ENCODE peak calls at places on chromosomes 13 and 19, in four cellular contexts. K is HepG2, L is K562, Q is GM12878. X is an unnamed sample.

GRCh38 chr19:39858541-39858940 is 12.4 kb upstream of the FBL start:
- DNase-seq in K (peak), L (peak), Q (no peak), X (no peak)

GRCh38 chr13:48477191-48477855 is 55.6 kb downstream of the RCBTB2 start:
- DNase-seq in L (no peak), Q (no peak), K (no peak), X (no peak)

GRCh38 chr19:47316513-47316912 is 6.9 kb downstream of the C5AR1 start:
- DNase-seq in K (no peak), Q (no peak), L (no peak), X (no peak)

GRCh38 chr13:37884674-37885073 is 15.1 kb upstream of the TRPC4 start:
- DNase-seq in Q (no peak), L (no peak), K (no peak), X (no peak)

GRCh38 chr13:40228486-40228885 is 438.0 kb downstream of the FOXO1 start:
- DNase-seq in K (no peak), Q (no peak), L (no peak), X (no peak)

GRCh38 chr13:97977982-97978381 is 24.5 kb downstream of the IPO5 start:
- DNase-seq in L (no peak), K (no peak), Q (no peak), X (no peak)

GRCh38 chr13:41457589-41458186 is 338 bp downstream of the RGCC start:
- DNase-seq in L (peak), Q (no peak), K (no peak), X (no peak)

GRCh38 chr19:41554902-41555301 is 21.1 kb upstream of the CEACAM21 start:
- DNase-seq in K (no peak), L (no peak), Q (no peak), X (no peak)

GRCh38 chr13:66635526-66635925 is 594.6 kb downstream of the PCDH9 start:
- DNase-seq in L (no peak), Q (no peak), K (no peak), X (peak)

GRCh38 chr19:5173993-5174392 is 166.6 kb downstream of the PTPRS start:
- DNase-seq in L (no peak), K (no peak), Q (no peak), X (no peak)

GRCh38 chr13:101876951-101877350 is 424.5 kb downstream of the ITGBL1 start:
- DNase-seq in K (no peak), L (no peak), Q (no peak), X (no peak)

GRCh38 chr13:101880581-101880980 is 428.1 kb downstream of the ITGBL1 start:
- DNase-seq in L (no peak), Q (no peak), K (no peak), X (no peak)

GRCh38 chr13:101869553-101869952 is 417.1 kb downstream of the ITGBL1 start:
- DNase-seq in K (no peak), Q (no peak), L (no peak), X (no peak)

GRCh38 chr13:101875717-101876393 is 423.4 kb downstream of the ITGBL1 start:
- DNase-seq in Q (no peak), L (no peak), K (peak), X (peak)

GRCh38 chr13:101875091-101875490 is 422.6 kb downstream of the ITGBL1 start:
- DNase-seq in Q (no peak), K (no peak), L (no peak), X (no peak)
- TF ChIP-seq CHD4 in Q (no peak), K (no peak), L (no peak), X (no peak)

DNA sequence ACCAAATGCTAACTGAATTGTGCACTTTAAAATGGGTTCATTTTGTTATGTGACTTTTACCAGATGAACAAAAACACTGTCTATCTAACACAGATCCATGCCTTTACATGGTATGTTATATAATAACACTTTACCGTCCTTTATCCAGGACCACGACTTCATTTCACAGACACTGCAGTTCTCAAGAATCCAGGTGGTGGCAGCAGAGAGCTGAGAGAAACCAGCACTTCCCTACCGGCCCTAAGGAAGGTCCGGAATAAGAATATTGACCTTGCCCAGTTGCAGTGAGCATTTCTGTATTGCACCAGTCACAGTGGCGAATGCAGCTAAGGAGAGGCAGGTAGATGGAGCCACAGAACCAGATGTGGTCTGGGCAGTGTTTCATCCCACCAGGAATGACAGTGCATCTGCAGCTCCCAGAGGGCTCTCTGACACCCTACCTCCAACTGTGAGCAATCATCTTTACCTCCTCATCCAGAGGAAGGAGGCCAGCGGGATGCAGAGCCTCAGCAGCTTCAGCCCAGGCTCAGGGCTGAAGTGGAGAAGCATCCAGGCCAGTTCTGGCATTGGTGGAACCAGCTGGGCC is 44.6 kb downstream of the ZNF787 start:
- DNase-seq in Q (no peak), K (peak), L (peak), X (peak)
- TF ChIP-seq JUNB in Q (no peak), K (no peak), L (no peak), X (no peak)

GRCh38 chr19:27775395-27775794 is 1437.6 kb downstream of the UQCRFS1 start:
- DNase-seq in Q (no peak), L (peak), K (no peak), X (peak)
- TF ChIP-seq CHD4 in Q (no peak), L (no peak), K (no peak), X (no peak)

GRCh38 chr19:16952046-16952445 is 63.2 kb downstream of the F2RL3 start:
- DNase-seq in Q (no peak), L (no peak), K (no peak), X (no peak)

GRCh38 chr19:16951529-16951928 is 62.7 kb downstream of the F2RL3 start:
- DNase-seq in Q (no peak), K (no peak), L (no peak), X (no peak)

GRCh38 chr19:16957855-16958254 is 68.8 kb downstream of the CPAMD8 start:
- DNase-seq in K (no peak), Q (no peak), L (no peak), X (no peak)

DNA sequence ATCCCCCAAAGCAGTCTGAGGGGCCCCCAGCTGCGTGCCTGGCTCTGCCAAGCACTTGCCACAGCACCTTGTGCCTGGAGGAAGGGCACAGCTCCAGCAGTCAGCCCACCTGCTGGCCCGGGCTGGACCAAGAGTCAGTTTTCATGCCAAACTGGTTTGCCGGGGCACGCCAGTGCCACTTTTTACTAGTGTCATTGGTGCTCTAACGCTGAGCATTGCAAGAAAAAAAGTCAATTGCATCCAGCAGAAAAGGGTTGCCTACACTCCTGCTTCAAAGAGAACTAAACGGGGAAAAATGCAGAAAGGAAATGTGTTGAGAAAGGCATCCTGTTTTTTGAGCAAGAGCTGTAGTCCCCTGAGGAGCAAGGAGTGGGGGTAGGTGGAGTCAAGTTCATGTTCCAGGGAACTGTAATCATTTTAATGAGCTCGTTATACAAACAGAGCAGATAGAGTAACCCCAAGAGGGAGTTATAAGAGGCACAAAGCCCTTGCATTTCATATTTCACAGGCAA is 68.4 kb downstream of the F2RL3 start:
- DNase-seq in Q (no peak), L (no peak), K (no peak), X (no peak)
- TF ChIP-seq JUNB in Q (no peak), L (no peak), K (no peak), X (no peak)

DNA sequence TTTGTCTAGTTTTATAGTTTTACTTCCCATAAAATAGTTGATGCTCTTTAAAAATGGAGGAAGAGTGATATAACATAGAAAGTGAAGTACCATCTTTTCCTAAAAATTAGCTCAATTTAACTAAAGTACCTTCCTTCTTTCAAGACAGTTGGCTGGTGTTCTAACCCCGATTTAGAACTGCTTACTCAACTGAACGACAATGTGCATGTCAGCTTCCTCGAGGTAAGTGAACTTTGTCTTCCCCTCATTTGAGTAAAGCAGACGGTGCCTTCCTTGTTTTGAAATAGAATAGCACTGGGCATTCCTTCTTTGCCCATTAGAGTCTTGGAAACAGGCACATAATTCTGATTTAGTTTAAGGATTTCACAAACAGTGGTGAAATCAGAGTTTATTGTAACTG is 1519.2 kb downstream of the EFNB2 start:
- DNase-seq in L (no peak), K (no peak), Q (no peak), X (no peak)
- TF ChIP-seq CHD4 in L (no peak), K (no peak), Q (no peak), X (no peak)

GRCh38 chr19:54069482-54069881 is 5.8 kb upstream of the VSTM1 start:
- DNase-seq in Q (no peak), L (peak), K (no peak), X (no peak)

GRCh38 chr19:54062643-54063042 is 1.1 kb downstream of the VSTM1 start:
- DNase-seq in L (peak), Q (no peak), K (no peak), X (no peak)

DNA sequence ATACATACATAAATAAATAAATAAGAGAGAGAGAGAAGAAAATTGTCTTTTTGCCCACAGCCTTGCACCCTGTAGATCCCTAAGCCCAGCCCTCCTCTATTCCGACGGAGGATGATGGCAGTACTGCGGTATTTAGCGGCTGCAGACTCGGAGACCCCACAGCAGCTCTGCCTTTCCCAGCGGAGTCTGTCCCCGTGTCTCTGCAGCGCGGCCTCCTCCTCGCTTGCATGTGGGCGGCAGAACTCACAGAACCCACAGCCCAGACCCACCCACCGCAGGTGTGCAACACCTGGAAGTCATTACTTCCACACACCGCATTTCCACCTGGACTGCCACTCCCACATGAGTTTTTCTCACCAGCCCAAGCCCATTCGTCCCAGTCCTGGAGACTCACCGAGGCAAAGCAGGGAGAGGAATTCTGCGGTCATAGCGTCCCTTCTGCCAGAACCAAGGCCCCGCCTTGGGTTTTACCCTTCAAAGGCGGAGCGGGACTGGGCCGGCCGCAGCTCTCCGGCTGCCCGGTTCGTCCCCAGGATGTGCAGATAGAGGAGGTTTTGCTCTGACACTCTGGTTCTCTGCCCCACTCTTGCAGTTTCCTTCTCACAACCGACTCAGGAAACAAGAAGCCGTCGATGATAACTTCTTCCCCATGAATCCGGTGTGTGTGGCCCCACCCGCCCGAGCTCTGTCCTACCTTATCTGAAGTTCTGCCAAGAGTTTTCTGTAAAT is at the start of gene VSTM1:
- DNase-seq in K (no peak), L (peak), Q (no peak), X (no peak)
- TF ChIP-seq JUNB in K (no peak), L (no peak), Q (no peak), X (no peak)